ENCODE peak calls at places on chromosomes 12 and 14, in ten cellular contexts. P, K, T, S, O, E, W, H, C and Z are unnamed samples.

GRCh38 chr14:35858521-35859209 is 32.5 kb downstream of the BRMS1L start:
- DNase-seq in O (no peak), P (no peak), W (no peak), S (no peak), K (no peak), H (no peak), E (no peak), C (no peak), T (peak), Z (no peak)

GRCh38 chr14:94161979-94162378 is 12.1 kb upstream of the PPP4R4 start:
- DNase-seq in E (no peak), P (no peak), S (peak), H (no peak), W (no peak), C (peak), O (no peak), K (no peak), T (no peak), Z (no peak)

GRCh38 chr12:77204055-77204454 is 138.7 kb upstream of the E2F7 start:
- DNase-seq in O (no peak), W (no peak), P (no peak), C (no peak), H (no peak), S (no peak), T (no peak), K (no peak), E (no peak), Z (no peak)

GRCh38 chr14:103702095-103702494 is 13.2 kb downstream of the XRCC3 start:
- DNase-seq in H (no peak), T (no peak), S (no peak), O (no peak), C (no peak), K (no peak), E (no peak), P (no peak), W (no peak), Z (no peak)

GRCh38 chr14:85233756-85234545 is 296.0 kb upstream of the FLRT2 start:
- DNase-seq in C (no peak), S (no peak), H (no peak), W (no peak), O (no peak), K (no peak), T (no peak), P (no peak), E (peak), Z (no peak)

GRCh38 chr14:74488788-74489397 is 4.2 kb downstream of the NPC2 start:
- DNase-seq in K (no peak), W (no peak), O (no peak), T (peak), H (no peak), S (peak), P (no peak), E (peak), C (peak), Z (no peak)

GRCh38 chr12:120760349-120761245 is 35.0 kb downstream of the ACADS start:
- DNase-seq in W (no peak), H (no peak), P (no peak), T (no peak), O (no peak), K (no peak), S (no peak), E (no peak), C (no peak), Z (no peak)

GRCh38 chr14:70726651-70727375 is 82.5 kb downstream of the MAP3K9 start:
- DNase-seq in S (no peak), O (no peak), W (no peak), C (no peak), K (no peak), T (no peak), H (no peak), P (no peak), E (no peak), Z (no peak)

GRCh38 chr12:49621651-49622500 is 1.5 kb upstream of the PRPF40B start:
- DNase-seq in E (no peak), C (no peak), O (no peak), K (no peak), P (no peak), T (no peak), H (no peak), S (no peak), W (no peak), Z (no peak)

GRCh38 chr14:93006484-93007128 is 83.7 kb downstream of the CHGA start:
- DNase-seq in T (no peak), H (no peak), E (no peak), W (no peak), C (no peak), K (no peak), O (no peak), P (no peak), S (no peak), Z (no peak)

GRCh38 chr12:122076743-122077495 is 1.6 kb upstream of the MLXIP start:
- DNase-seq in E (no peak), T (no peak), O (no peak), H (peak), K (no peak), S (no peak), C (peak), W (no peak), P (no peak), Z (no peak)

GRCh38 chr12:123055281-123055766 is 74.8 kb downstream of the ARL6IP4 start:
- DNase-seq in W (peak), P (no peak), H (no peak), E (no peak), K (no peak), C (no peak), O (no peak), S (no peak), T (no peak), Z (no peak)

GRCh38 chr12:69239922-69240624 is 704 bp downstream of the CPSF6 start:
- DNase-seq in W (peak), S (peak), O (no peak), P (no peak), K (peak), H (peak), C (no peak), E (peak), T (peak), Z (peak)

GRCh38 chr14:59630281-59630963 is 53.8 kb upstream of the CCDC175 start:
- DNase-seq in O (no peak), P (peak), H (peak), K (no peak), C (no peak), E (no peak), W (peak), T (peak), S (no peak), Z (no peak)

GRCh38 chr12:65306603-65307501 is 28.4 kb downstream of the MSRB3 start:
- DNase-seq in P (no peak), E (peak), H (no peak), K (no peak), O (no peak), C (peak), S (peak), T (peak), W (no peak), Z (no peak)

GRCh38 chr12:704516-705242 is 41.4 kb upstream of the NINJ2 start:
- DNase-seq in S (no peak), H (no peak), C (no peak), P (no peak), T (no peak), W (no peak), K (no peak), O (no peak), E (no peak), Z (no peak)

GRCh38 chr14:93936245-93936644 is 9.1 kb downstream of the FAM181A start:
- DNase-seq in S (peak), K (no peak), E (no peak), O (no peak), P (no peak), T (no peak), H (no peak), C (peak), W (no peak), Z (no peak)

GRCh38 chr14:39488600-39488999 is 56.4 kb upstream of the FBXO33 start:
- DNase-seq in O (no peak), E (no peak), P (peak), H (no peak), S (no peak), K (no peak), C (no peak), T (peak), W (no peak), Z (no peak)